ENCODE peak calls at places on chromosome 17, in five cellular contexts. I is gastrocnemius medialis, W is PC-3, A is transverse colon, G is heart left ventricle. V is an unnamed sample.

GRCh38 chr17:57946798-57947358 is 8.3 kb downstream of the CUEDC1 start:
- DNase-seq in I (peak; percentile 70), W (peak; percentile 75), A (peak; percentile 67), G (peak; percentile 61), V (peak; percentile 67)

GRCh38 chr17:51491416-51491815 is 231.1 kb downstream of the UTP18 start:
- DNase-seq in I (no peak), W (no peak), A (no peak), G (no peak), V (no peak)

GRCh38 chr17:73799091-73799490 is 154.8 kb upstream of the SDK2 start:
- DNase-seq in I (no peak), W (no peak), A (no peak), G (no peak), V (no peak)

GRCh38 chr17:18250708-18251107 is 7.8 kb downstream of the FLII start:
- DNase-seq in I (no peak), W (no peak), A (no peak), G (no peak), V (no peak)

GRCh38 chr17:236641-237405 is 55.4 kb upstream of the DOC2B start:
- DNase-seq in I (no peak), W (no peak), A (peak; percentile 4), G (peak; percentile 3), V (peak; percentile 28)

GRCh38 chr17:81925860-81926450 is 1.6 kb downstream of the MAFG start:
- DNase-seq in I (no peak), W (no peak), A (no peak), G (no peak), V (no peak)

GRCh38 chr17:19501219-19501618 is 32.4 kb upstream of the SLC47A1 start:
- DNase-seq in I (no peak), W (no peak), A (no peak), G (no peak), V (no peak)

GRCh38 chr17:75750661-75751423 is 14.2 kb downstream of the GALK1 start:
- DNase-seq in I (no peak), W (no peak), A (no peak), G (no peak), V (no peak)

GRCh38 chr17:38879878-38880727 is 10.2 kb downstream of the LASP1 start:
- DNase-seq in I (no peak), W (peak; percentile 90), A (peak; percentile 41), G (no peak), V (no peak)

GRCh38 chr17:82848022-82848592 is 8.3 kb upstream of the ZNF750 start:
- DNase-seq in I (peak; percentile 67), W (no peak), A (peak; percentile 82), G (no peak), V (peak; percentile 78)

GRCh38 chr17:74758846-74759163 is 10.4 kb downstream of the NHERF1 start:
- DNase-seq in I (no peak), W (peak; percentile 29), A (peak; percentile 46), G (no peak), V (no peak)

GRCh38 chr17:32875904-32876413 is 965 bp downstream of the MYO1D start:
- DNase-seq in I (no peak), W (peak; percentile 13), A (no peak), G (no peak), V (no peak)

GRCh38 chr17:42247734-42248133 is 28.5 kb downstream of the STAT5B start:
- DNase-seq in I (no peak), W (no peak), A (no peak), G (no peak), V (no peak)

GRCh38 chr17:63517825-63518534 is 5.2 kb upstream of the KCNH6 start:
- DNase-seq in I (no peak), W (no peak), A (no peak), G (no peak), V (no peak)

DNA sequence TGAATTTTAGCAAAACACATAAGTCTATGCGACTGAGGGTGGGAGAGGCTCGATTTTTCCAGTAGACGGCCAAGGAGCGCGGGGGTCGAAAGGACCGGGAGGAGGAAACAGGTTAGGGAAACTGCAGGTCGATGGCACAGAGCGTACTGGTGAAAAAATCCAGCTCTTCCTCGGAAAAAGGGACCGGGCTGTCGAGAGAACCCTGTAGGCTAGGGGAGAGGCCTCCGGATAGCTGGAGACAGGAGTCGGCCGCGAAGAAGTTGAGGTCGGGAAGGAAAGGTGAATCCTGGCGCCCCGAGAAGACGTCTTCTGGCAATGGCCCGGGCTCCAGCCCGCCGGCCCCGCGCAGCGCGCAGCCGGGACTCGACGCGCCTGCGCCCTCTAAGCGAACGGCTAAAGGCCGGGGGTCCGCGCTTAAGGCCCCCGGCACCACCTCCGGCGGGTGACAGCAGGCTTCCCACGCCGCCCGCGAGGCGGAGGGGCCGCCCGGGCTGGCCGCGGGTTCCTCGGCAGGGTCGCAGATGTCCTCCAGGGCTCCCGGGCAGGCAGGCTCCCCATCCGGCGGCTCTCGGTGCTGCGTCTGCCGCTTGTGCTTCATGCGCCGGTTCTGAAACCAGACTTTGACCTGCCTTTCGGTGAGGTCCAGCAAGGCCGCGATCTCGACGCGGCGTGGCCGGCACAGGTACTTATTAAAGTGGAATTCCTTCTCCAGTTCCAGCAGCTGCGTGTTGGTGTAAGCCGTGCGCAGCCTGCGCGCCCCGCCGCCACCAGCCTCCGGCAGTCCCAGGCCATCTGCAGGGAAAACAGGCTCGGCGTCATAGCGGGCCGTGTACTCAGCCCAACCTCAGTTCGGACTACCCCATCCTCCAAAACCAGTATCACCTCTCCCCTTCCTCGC is 1.7 kb downstream of the HOXB2 start:
- DNase-seq in I (peak; percentile 31), W (peak; percentile 45), A (peak; percentile 57), G (no peak), V (peak; percentile 74)
- TF ChIP-seq CTCF in I (peak; percentile 26), W (peak; percentile 11), A (peak; percentile 3), G (no peak), V (no peak)

GRCh38 chr17:12136646-12137045 is 116.0 kb downstream of the MAP2K4 start:
- DNase-seq in I (no peak), W (no peak), A (no peak), G (no peak), V (no peak)

GRCh38 chr17:12137859-12138258 is 117.2 kb downstream of the MAP2K4 start:
- DNase-seq in I (no peak), W (no peak), A (no peak), G (no peak), V (no peak)

GRCh38 chr17:12136243-12136642 is 115.6 kb downstream of the MAP2K4 start:
- DNase-seq in I (no peak), W (no peak), A (no peak), G (no peak), V (no peak)

DNA sequence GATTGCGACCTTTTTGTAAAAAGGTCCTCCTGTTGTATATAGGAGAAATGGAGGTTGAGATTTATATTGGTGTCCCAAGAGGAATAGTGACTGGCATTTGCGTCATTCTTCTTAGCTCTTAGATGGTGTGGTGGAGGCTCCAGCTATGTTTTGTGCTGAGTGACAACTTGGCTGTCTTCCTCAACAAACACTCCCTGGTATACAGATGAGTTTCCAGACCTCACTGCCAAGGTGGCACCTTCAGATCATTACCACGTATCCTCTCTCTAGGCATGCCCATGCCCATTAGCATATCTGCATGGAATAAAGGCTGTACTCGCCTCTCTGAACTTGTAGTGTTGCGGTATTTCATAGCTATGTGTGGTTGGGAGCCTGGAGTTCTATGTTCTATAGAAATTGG is 120.0 kb downstream of the MAP2K4 start:
- DNase-seq in I (no peak), W (no peak), A (no peak), G (no peak), V (no peak)
- H3K4me1 ChIP-seq in I (no peaks in the 10 kb centered on the region), W (no peaks in the 10 kb centered on the region), A (no peaks in the 10 kb centered on the region), G (no peaks in the 10 kb centered on the region), V (no peaks in the 10 kb centered on the region)

DNA sequence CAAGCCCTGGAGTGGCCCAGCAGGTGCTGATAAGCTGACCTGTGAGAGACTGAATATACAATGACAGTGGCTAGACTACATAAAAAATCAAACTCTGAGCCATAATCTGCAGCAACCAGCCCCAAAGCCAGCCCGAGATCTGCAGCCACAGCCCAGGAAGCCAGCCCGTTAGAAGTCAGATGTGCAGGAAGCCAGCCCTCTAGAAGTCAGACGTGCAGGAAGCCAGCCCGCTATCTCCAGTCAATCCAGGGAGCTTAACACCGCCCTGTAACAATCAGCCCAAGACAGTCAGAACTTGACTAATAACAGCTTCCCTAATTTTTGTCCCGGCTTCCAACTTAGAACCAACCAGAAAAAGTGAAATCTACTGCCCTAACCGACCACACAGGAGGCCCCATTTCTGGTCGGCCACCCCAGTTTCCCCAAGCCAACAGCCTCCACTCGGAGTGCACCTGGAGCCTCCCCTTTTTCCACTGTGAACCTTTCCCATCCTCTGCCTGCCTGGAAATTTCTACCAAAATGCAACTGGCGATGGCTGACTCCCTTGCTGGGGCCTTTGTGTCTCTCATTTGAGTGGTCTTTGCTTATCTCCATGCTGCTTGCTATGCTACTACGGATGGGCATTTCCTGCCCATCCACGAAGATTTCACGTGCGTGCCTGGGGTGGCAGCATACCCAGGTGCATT is 769.3 kb downstream of the KCNJ18 start:
- DNase-seq in I (no peak), W (no peak), A (no peak), G (no peak), V (no peak)
- H3K9me3 ChIP-seq in I (no peaks in the 10 kb centered on the region), W (peaks cover 3% of the 10 kb centered on the region), A (no peaks in the 10 kb centered on the region), G (no peaks in the 10 kb centered on the region), V (no peaks in the 10 kb centered on the region)

GRCh38 chr17:5793157-5793556 is 208.8 kb upstream of the NLRP1 start:
- DNase-seq in I (no peak), W (no peak), A (no peak), G (no peak), V (no peak)

GRCh38 chr17:5794881-5795486 is 210.7 kb upstream of the NLRP1 start:
- DNase-seq in I (no peak), W (no peak), A (no peak), G (no peak), V (no peak)

GRCh38 chr17:5797447-5797846 is 213.1 kb upstream of the NLRP1 start:
- DNase-seq in I (no peak), W (no peak), A (no peak), G (no peak), V (no peak)

GRCh38 chr17:5798104-5798503 is 213.8 kb upstream of the NLRP1 start:
- DNase-seq in I (no peak), W (no peak), A (no peak), G (no peak), V (no peak)

DNA sequence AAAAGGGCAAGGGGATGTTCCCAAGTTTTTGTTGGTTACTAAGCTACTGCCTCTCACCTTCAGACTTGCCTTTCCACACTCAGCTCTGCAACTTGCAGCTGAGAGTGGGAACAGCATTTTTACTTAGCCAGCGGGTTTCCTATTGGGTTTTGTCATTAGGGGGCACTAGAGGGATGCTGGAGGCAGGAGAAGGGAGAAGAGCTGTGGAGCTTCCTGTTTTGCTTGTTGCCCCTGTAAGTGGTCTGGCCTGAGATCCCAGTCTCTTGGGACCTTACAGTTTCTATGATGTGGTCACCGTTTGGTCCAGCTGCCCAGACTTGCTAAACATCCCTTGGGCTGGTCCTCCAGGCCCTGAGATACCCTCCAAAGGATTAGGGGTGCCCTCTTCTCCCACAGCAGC is 209.6 kb upstream of the NLRP1 start:
- DNase-seq in I (no peak), W (peak; percentile 44), A (no peak), G (no peak), V (no peak)
- TF ChIP-seq CTCF in I (no peak), W (peak; percentile 43), A (no peak), G (no peak), V (no peak)

GRCh38 chr17:28846231-28846630 is 3.6 kb upstream of the FAM222B start:
- DNase-seq in I (no peak), W (peak; percentile 14), A (no peak), G (no peak), V (no peak)
- H3K4me1 ChIP-seq in I (peaks cover 15% of the 10 kb centered on the region), W (no peaks in the 10 kb centered on the region), A (peaks cover 10% of the 10 kb centered on the region), G (no peaks in the 10 kb centered on the region), V (peaks cover 13% of the 10 kb centered on the region)

V was measured in left lung.